ENCODE peak calls at places on chromosomes 2 and 18, in six cellular contexts. P, U, G, J, T and Y are unnamed samples.

GRCh38 chr2:104523921-104524320 is 330.0 kb upstream of the POU3F3 start:
- DNase-seq in P (no peak), U (no peak), G (no peak), T (no peak), J (no peak), Y (no peak)

GRCh38 chr2:73243884-73244570 is 9.9 kb downstream of the CCT7 start:
- DNase-seq in U (no peak), P (no peak), G (no peak), J (peak), T (no peak), Y (peak)

GRCh38 chr2:52539026-52539964 is 1228.3 kb upstream of the CHAC2 start:
- DNase-seq in U (no peak), P (no peak), G (no peak), T (no peak), J (no peak), Y (peak)

GRCh38 chr2:229612395-229612971 is 101.9 kb downstream of the DNER start:
- DNase-seq in P (no peak), G (no peak), T (no peak), J (no peak), U (no peak), Y (no peak)

GRCh38 chr18:55546873-55547704 is 40.9 kb downstream of the TCF4 start:
- DNase-seq in J (no peak), P (no peak), U (no peak), T (no peak), G (no peak), Y (peak)

GRCh38 chr2:236677368-236677767 is 107.7 kb downstream of the ACKR3 start:
- DNase-seq in P (no peak), T (no peak), G (no peak), J (no peak), U (no peak), Y (no peak)

GRCh38 chr2:207421661-207422060 is 108.1 kb upstream of the CREB1 start:
- DNase-seq in J (no peak), G (no peak), T (no peak), P (no peak), U (no peak), Y (no peak)

GRCh38 chr2:233813236-233814062 is 35.3 kb downstream of the MROH2A start:
- DNase-seq in J (no peak), P (no peak), U (no peak), T (no peak), G (no peak), Y (no peak)

GRCh38 chr2:33633295-33633694 is 34.2 kb upstream of the FAM98A start:
- DNase-seq in U (no peak), T (no peak), G (no peak), P (no peak), J (no peak), Y (no peak)

GRCh38 chr2:210899131-210899530 is 342.7 kb downstream of the CPS1 start:
- DNase-seq in G (no peak), P (peak), U (peak), T (no peak), J (no peak), Y (no peak)

GRCh38 chr2:7881456-7881855 is 800.4 kb upstream of the ID2 start:
- DNase-seq in G (no peak), P (no peak), U (no peak), J (no peak), T (no peak), Y (no peak)

GRCh38 chr2:218332920-218333645 is 23.6 kb upstream of the CATIP start:
- DNase-seq in U (no peak), T (no peak), G (peak), P (no peak), J (no peak), Y (no peak)

GRCh38 chr2:175010848-175011254 is 5.7 kb upstream of the CHN1 start:
- DNase-seq in U (no peak), T (no peak), J (peak), P (no peak), G (no peak), Y (no peak)

GRCh38 chr2:182506606-182507005 is 79.8 kb upstream of the PDE1A start:
- DNase-seq in U (peak), J (peak), T (no peak), P (no peak), G (no peak), Y (peak)

GRCh38 chr18:49563130-49563540 is 1.3 kb downstream of the LIPG start:
- DNase-seq in G (no peak), J (no peak), P (no peak), U (no peak), T (no peak), Y (no peak)

GRCh38 chr2:169452080-169452479 is 27.2 kb upstream of the BBS5 start:
- DNase-seq in P (peak), U (peak), J (peak), G (peak), T (no peak), Y (peak)

GRCh38 chr2:19818039-19818438 is 83.7 kb downstream of the TTC32 start:
- DNase-seq in G (no peak), U (no peak), P (no peak), J (no peak), T (no peak), Y (peak)

GRCh38 chr18:10926565-10927194 is 222.7 kb downstream of the PIEZO2 start:
- DNase-seq in T (peak), G (no peak), U (no peak), P (no peak), J (no peak), Y (peak)

GRCh38 chr2:56523815-56524214 is 340.0 kb downstream of the CCDC85A start:
- DNase-seq in J (no peak), U (no peak), P (no peak), G (no peak), T (no peak), Y (no peak)
- TF ChIP-seq SMC3 in J (no peak), U (no peak), P (no peak), G (no peak), T (no peak), Y (no peak)

GRCh38 chr2:137938204-137938603 is 26.1 kb upstream of the HNMT start:
- DNase-seq in G (no peak), J (no peak), T (no peak), U (no peak), P (peak), Y (peak)
- TF ChIP-seq SMC3 in G (no peak), J (no peak), T (no peak), U (no peak), P (no peak), Y (no peak)

DNA sequence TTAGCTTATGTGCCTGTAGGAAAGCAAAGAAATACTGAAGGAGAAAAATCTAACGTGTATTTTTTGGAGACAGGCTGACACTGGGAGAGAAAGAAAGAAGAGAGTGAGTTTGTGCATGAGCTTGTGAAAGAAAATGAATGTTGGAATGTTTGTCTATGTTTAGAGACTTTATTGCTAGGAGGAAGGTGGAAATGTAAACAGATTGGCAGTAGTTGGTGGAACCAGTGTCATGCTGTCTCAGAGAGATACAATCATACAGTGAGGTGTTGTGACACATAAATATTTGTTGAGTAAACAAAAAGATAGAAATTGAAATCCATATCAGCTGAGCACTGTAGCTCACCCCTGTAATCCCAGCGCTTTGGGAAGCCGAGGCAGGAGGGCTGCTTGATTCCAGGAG is 222.2 kb upstream of the MEIS1 start:
- DNase-seq in G (no peak), J (no peak), U (no peak), T (no peak), P (no peak), Y (no peak)
- TF ChIP-seq SMC3 in G (no peak), J (no peak), U (no peak), T (no peak), P (no peak), Y (no peak)

DNA sequence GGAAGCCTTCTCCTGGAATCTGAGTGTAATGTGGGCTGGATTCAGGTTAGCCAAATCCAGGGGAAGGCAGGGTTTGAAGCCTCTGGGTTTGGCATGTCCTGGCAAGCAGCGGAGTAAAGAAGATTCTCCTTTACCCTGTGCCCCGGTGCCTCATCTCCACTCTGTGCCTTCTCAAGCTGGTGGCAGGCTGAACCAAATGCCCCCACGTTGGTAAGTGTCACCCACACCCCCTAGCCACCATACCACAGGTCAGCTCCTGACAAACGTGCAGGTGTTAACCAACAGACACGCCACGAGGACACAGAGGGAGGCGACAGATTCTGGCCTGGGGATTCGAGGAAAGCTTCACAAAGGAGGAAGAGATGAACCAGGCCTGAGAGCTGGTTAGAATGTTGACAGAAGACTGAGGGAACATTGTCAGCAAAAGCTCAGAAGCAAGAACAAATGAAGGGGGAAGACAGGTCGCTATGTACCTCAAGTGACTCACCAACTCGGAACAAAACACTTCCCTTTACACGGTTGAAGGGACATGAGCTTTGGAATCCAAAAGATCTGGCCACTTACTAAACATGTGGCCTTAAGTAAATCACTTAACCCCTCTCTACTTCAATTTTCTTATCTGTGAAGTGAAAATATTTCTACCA is 85.2 kb upstream of the LCLAT1 start:
- DNase-seq in P (no peak), J (no peak), G (no peak), T (no peak), U (no peak), Y (no peak)
- TF ChIP-seq SMC3 in P (no peak), J (no peak), G (no peak), T (no peak), U (no peak), Y (no peak)

GRCh38 chr2:222174450-222174849 is 124.3 kb downstream of the PAX3 start:
- DNase-seq in U (no peak), J (no peak), P (peak), G (no peak), T (no peak), Y (no peak)
- TF ChIP-seq SMC3 in U (no peak), J (no peak), P (no peak), G (no peak), T (no peak), Y (no peak)